ENCODE peak calls at places on chromosomes 16 and 17, in four cellular contexts. D is uterus, C is fibroblast of lung, X is transverse colon. Z is an unnamed sample.
A peak's percentile ranks its signal among the peaks of the same experiment; 100 is the strongest.

GRCh38 chr16:13961099-13961811 is 41.3 kb downstream of the ERCC4 start:
- DNase-seq in D (no peak), C (peak; percentile 43), X (no peak), Z (peak; percentile 84)

GRCh38 chr17:82237083-82237745 is 8.4 kb downstream of the SLC16A3 start:
- DNase-seq in D (no peak), C (no peak), X (no peak), Z (no peak)

GRCh38 chr16:87678618-87679017 is 76.3 kb downstream of the JPH3 start:
- DNase-seq in D (no peak), C (no peak), X (no peak), Z (no peak)

GRCh38 chr16:66752379-66752778 is 970 bp upstream of the DYNC1LI2 start:
- DNase-seq in D (no peak), C (no peak), X (no peak), Z (no peak)

GRCh38 chr17:18980682-18981384 is 23.7 kb downstream of the FAM83G start:
- DNase-seq in D (no peak), C (peak; percentile 70), X (no peak), Z (no peak)

GRCh38 chr17:47810200-47810821 is 11.3 kb downstream of the OSBPL7 start:
- DNase-seq in D (no peak), C (peak; percentile 92), X (peak; percentile 88), Z (no peak)

GRCh38 chr16:56615353-56615752 is 7.0 kb downstream of the MT2A start:
- DNase-seq in D (no peak), C (peak; percentile 65), X (no peak), Z (no peak)

GRCh38 chr17:58052951-58053715 is 30.1 kb upstream of the DYNLL2 start:
- DNase-seq in D (no peak), C (no peak), X (no peak), Z (no peak)

GRCh38 chr16:30028438-30029093 is 2.5 kb downstream of the TLCD3B start:
- DNase-seq in D (no peak), C (no peak), X (no peak), Z (peak; percentile 86)

GRCh38 chr17:35801583-35802224 is 6.3 kb upstream of the MMP28 start:
- DNase-seq in D (peak; percentile 60), C (peak; percentile 77), X (peak; percentile 81), Z (no peak)

GRCh38 chr16:79158337-79158736 is 442.2 kb downstream of the MAF start:
- DNase-seq in D (no peak), C (no peak), X (no peak), Z (no peak)

GRCh38 chr16:72939247-72939646 is 108.7 kb downstream of the ZFHX3 start:
- DNase-seq in D (peak; percentile 49), C (peak; percentile 42), X (peak; percentile 36), Z (no peak)

GRCh38 chr16:30628628-30629342 is 18.6 kb upstream of the ZNF689 start:
- DNase-seq in D (peak; percentile 83), C (peak; percentile 43), X (peak; percentile 93), Z (peak; percentile 80)

GRCh38 chr17:42287305-42288077 is 807 bp upstream of the STAT5A start:
- DNase-seq in D (peak; percentile 56), C (no peak), X (peak; percentile 56), Z (no peak)

GRCh38 chr17:19242926-19243325 is 5.8 kb downstream of the EPN2 start:
- DNase-seq in D (no peak), C (no peak), X (no peak), Z (no peak)

GRCh38 chr17:76681222-76682137 is 29.3 kb downstream of the MXRA7 start:
- DNase-seq in D (peak; percentile 76), C (peak; percentile 52), X (peak; percentile 84), Z (peak; percentile 99)

GRCh38 chr17:72239548-72239947 is 118.7 kb downstream of the SOX9 start:
- DNase-seq in D (no peak), C (no peak), X (no peak), Z (no peak)

GRCh38 chr17:36928450-36929125 is 8.7 kb upstream of the LHX1 start:
- DNase-seq in D (no peak), C (no peak), X (no peak), Z (no peak)

GRCh38 chr17:6457688-6458190 is 13.5 kb downstream of the PIMREG start:
- DNase-seq in D (no peak), C (no peak), X (peak; percentile 71), Z (no peak)

GRCh38 chr17:78555741-78556401 is 21.3 kb downstream of the DNAH17 start:
- DNase-seq in D (no peak), C (no peak), X (no peak), Z (no peak)

GRCh38 chr16:79734721-79735120 is 134.2 kb upstream of the MAF start:
- DNase-seq in D (no peak), C (no peak), X (no peak), Z (no peak)

GRCh38 chr17:79473836-79474204 is 137.0 kb downstream of the RBFOX3 start:
- DNase-seq in D (no peak), C (no peak), X (no peak), Z (no peak)

GRCh38 chr17:40097931-40098845 is 2.2 kb downstream of the NR1D1 start:
- DNase-seq in D (peak; percentile 75), C (peak; percentile 28), X (peak; percentile 90), Z (no peak)

DNA sequence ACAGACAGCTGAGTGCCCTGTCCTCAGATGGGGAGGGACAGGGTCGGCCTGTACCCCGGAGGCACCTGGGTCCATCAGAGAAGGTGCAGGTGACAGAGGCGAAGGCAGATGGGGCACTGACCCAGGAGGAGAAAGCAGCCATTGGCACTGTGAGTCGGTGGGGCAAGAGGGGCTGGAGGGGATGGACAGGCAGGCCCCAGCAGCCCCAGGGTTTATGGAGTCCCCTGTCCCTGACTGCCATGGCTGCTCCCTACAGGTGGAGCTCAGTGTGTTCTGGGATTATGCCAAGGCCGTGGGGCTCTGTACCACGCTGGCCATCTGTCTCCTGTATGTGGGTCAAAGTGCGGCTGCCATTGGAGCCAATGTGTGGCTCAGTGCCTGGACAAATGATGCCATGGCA is 32.1 kb downstream of the ANKRD40 start:
- DNase-seq in D (no peak), C (no peak), X (peak; percentile 77), Z (no peak)
- H3K27ac ChIP-seq in D (no peak overlapping the region), C (no peak overlapping the region), X (peak overlapping the region; percentile 73), Z (no peak overlapping the region)

GRCh38 chr17:74760404-74761105 is 12.1 kb downstream of the NHERF1 start:
- DNase-seq in D (no peak), C (no peak), X (no peak), Z (no peak)
- H3K4me3 ChIP-seq in D (no peak overlapping the region), C (no peak overlapping the region), X (no peak overlapping the region), Z (no peak overlapping the region)

DNA sequence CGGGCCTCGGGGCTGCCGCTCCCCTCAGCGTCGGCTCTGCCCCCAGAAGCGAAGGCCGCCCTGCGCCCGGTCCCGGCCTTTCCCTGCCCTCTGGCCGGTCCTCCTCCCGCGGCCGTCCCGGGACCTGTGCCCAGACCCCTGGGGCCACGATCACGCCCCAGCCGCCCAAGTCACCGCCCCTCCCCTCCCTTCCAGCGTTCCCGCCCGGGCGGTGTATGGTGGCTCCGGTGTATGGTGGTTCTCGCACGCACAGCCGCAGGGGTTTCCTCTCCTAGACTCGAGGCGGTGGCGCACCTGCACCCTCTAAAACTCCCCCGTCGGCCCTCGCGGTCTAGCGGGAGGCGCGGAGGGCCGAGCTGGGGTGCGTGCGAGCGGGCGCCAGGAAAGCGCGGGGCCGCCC is 10.0 kb downstream of the TIGD7 start:
- DNase-seq in D (no peak), C (no peak), X (no peak), Z (no peak)
- H3K9me3 ChIP-seq in D (peaks cover 79% of the 10 kb centered on the region), C (peaks cover 11% of the 10 kb centered on the region), X (peaks cover 55% of the 10 kb centered on the region), Z (peaks cover 9% of the 10 kb centered on the region)

GRCh38 chr17:1286379-1287106 is 7.1 kb downstream of the TRARG1 start:
- DNase-seq in D (no peak), C (no peak), X (no peak), Z (no peak)
- H3K27ac ChIP-seq in D (no peak overlapping the region), C (no peak overlapping the region), X (no peak overlapping the region), Z (no peak overlapping the region)

GRCh38 chr17:49209061-49209571 is 1.3 kb downstream of the GNGT2 start:
- DNase-seq in D (no peak), C (no peak), X (no peak), Z (no peak)
- H3K4me3 ChIP-seq in D (no peak overlapping the region), C (no peak overlapping the region), X (no peak overlapping the region), Z (peak overlapping the region; percentile 53)

Z was measured in SJCRH30.